ENCODE peak calls at places on chromosomes 6 and 20, in ten cellular contexts. T is AG09309, K is heart right ventricle, R is right atrium auricular region, W is pancreas, U is cardiac fibroblast, Y is sigmoid colon, A is RWPE1, J is progenitor cell of endocrine pancreas, F is A549. L is an unnamed sample.

GRCh38 chr20:35886537-35886936 is 67.8 kb downstream of the SCAND1 start:
- DNase-seq in T (no peak), K (peak; percentile 49), R (no peak), W (no peak), U (no peak), Y (no peak), A (no peak), J (no peak), F (no peak), L (no peak)

GRCh38 chr20:59221049-59221748 is 57.6 kb downstream of the ZNF831 start:
- DNase-seq in T (no peak), K (no peak), R (no peak), W (no peak), U (peak; percentile 9), Y (no peak), A (no peak), J (no peak), F (peak; percentile 27), L (no peak)

GRCh38 chr6:110815260-110816109 is at the start of gene CDK19:
- DNase-seq in T (peak; percentile 90), K (peak; percentile 97), R (peak; percentile 98), W (peak; percentile 97), U (peak; percentile 98), Y (peak; percentile 99), A (peak; percentile 98), J (peak; percentile 94), F (peak; percentile 98), L (peak; percentile 92)

GRCh38 chr20:1524004-1524403 is 32.8 kb upstream of the SIRPB2 start:
- DNase-seq in T (no peak), K (no peak), R (no peak), W (no peak), U (no peak), Y (no peak), A (no peak), J (no peak), F (no peak), L (no peak)

GRCh38 chr20:9388160-9388825 is 126.1 kb upstream of the LAMP5 start:
- DNase-seq in T (no peak), K (no peak), R (no peak), W (no peak), U (no peak), Y (no peak), A (no peak), J (no peak), F (no peak), L (no peak)

GRCh38 chr20:37071481-37071911 is 24.3 kb downstream of the RBL1 start:
- DNase-seq in T (peak; percentile 18), K (no peak), R (no peak), W (no peak), U (peak; percentile 28), Y (no peak), A (peak; percentile 63), J (no peak), F (no peak), L (no peak)

GRCh38 chr6:52306972-52307849 is 22.7 kb upstream of the MCM3 start:
- DNase-seq in T (no peak), K (no peak), R (no peak), W (peak; percentile 23), U (no peak), Y (no peak), A (no peak), J (no peak), F (no peak), L (no peak)

GRCh38 chr20:19427480-19427879 is 215.0 kb downstream of the SLC24A3 start:
- DNase-seq in T (no peak), K (peak; percentile 16), R (no peak), W (no peak), U (no peak), Y (no peak), A (no peak), J (no peak), F (no peak), L (no peak)

GRCh38 chr6:129923520-129923919 is 62.4 kb upstream of the TMEM244 start:
- DNase-seq in T (peak; percentile 55), K (no peak), R (no peak), W (no peak), U (peak; percentile 84), Y (no peak), A (no peak), J (no peak), F (no peak), L (no peak)

GRCh38 chr20:47713163-47713562 is 72.1 kb downstream of the SULF2 start:
- DNase-seq in T (no peak), K (no peak), R (no peak), W (no peak), U (no peak), Y (no peak), A (no peak), J (no peak), F (no peak), L (no peak)

GRCh38 chr20:32976746-32977145 is 27.5 kb downstream of the SUN5 start:
- DNase-seq in T (no peak), K (no peak), R (no peak), W (no peak), U (no peak), Y (no peak), A (no peak), J (no peak), F (no peak), L (no peak)

GRCh38 chr20:2385026-2385425 is 4.3 kb downstream of the TGM6 start:
- DNase-seq in T (no peak), K (no peak), R (no peak), W (no peak), U (no peak), Y (no peak), A (no peak), J (no peak), F (no peak), L (no peak)

GRCh38 chr6:79431469-79431868 is 105.8 kb downstream of the LCA5 start:
- DNase-seq in T (no peak), K (no peak), R (no peak), W (no peak), U (peak; percentile 10), Y (no peak), A (no peak), J (no peak), F (peak; percentile 14), L (no peak)
- TF ChIP-seq CTCF in T (peak; percentile 21), K (no peak), R (no peak), W (no peak), U (peak; percentile 24), Y (no peak), A (no peak), J (peak; percentile 54), F (no peak), L (peak; percentile 67)

GRCh38 chr6:35382015-35382414 is 39.7 kb downstream of the PPARD start:
- DNase-seq in T (no peak), K (no peak), R (no peak), W (no peak), U (no peak), Y (no peak), A (no peak), J (no peak), F (no peak), L (no peak)
- TF ChIP-seq CTCF in T (no peak), K (no peak), R (no peak), W (no peak), U (no peak), Y (no peak), A (no peak), J (no peak), F (no peak), L (no peak)

DNA sequence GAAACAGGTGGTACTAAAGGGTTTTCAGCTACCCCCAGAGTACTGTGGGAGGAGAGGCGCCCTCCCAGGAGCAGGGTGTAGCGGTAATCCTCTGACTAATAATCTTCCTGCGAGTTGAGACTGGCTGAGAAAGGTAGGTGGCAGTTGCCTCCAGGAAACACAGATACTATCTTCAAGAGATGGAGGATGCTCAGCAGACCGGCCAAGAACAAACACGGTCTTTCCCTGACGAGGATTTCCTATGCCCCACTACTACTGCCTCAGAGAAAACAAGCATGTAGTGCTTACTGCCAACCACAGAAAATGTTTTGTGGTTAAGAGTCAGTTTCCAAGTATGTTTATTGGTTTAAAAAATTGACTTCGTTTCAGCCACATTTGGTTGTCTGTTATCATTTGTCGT is 26.8 kb downstream of the C6orf89 start:
- DNase-seq in T (peak; percentile 89), K (no peak), R (no peak), W (no peak), U (peak; percentile 73), Y (no peak), A (peak; percentile 87), J (no peak), F (no peak), L (no peak)
- TF ChIP-seq CTCF in T (peak; percentile 14), K (no peak), R (no peak), W (no peak), U (no peak), Y (no peak), A (peak; percentile 20), J (no peak), F (no peak), L (no peak)

DNA sequence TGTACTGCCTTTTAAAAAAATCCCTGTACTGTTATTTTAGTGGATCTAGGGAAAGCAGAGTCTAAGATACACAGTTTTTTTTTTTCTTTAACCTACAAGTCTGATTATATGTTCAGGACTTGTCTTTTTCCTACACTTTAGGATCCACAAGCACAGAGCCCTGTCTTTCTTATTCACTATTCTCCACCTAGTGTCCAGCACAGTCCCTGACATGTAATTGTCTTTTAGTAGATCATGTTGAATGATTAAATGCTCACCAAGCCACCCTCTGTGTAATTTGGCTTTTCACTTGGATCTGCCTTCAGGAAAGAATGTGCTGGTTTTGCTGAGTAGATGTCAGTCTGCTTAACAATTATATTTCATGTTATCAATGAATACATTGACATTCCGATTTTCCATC is 35.8 kb upstream of the YWHAB start:
- DNase-seq in T (no peak), K (no peak), R (no peak), W (no peak), U (no peak), Y (no peak), A (peak; percentile 35), J (no peak), F (peak; percentile 26), L (no peak)
- TF ChIP-seq CTCF in T (no peak), K (no peak), R (no peak), W (no peak), U (no peak), Y (no peak), A (no peak), J (no peak), F (no peak), L (peak; percentile 18)

DNA sequence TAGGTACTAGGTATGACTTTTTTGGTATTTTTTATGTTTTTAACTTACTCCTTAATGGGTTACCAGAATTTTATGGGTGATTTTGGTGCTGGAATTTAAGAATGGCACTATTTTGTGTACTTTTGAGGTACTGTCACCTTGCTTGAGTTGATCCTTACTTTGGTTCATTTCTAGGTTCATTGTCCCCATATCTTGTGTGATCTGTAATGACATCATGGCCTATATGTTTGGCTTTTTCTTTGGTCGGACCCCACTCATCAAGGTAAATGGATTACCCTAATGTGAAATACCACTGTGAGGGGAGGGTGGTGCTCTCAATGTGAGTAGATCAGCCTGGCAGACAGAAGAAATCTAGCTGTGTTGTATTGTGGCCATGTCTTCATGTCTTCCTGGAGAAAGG is 57.9 kb downstream of the CDS2 start:
- DNase-seq in T (no peak), K (no peak), R (no peak), W (no peak), U (no peak), Y (no peak), A (no peak), J (no peak), F (no peak), L (no peak)
- TF ChIP-seq CTCF in T (no peak), K (no peak), R (no peak), W (no peak), U (no peak), Y (no peak), A (no peak), J (no peak), F (no peak), L (no peak)

GRCh38 chr6:10381133-10381829 is 33.6 kb downstream of the TFAP2A start:
- DNase-seq in T (no peak), K (no peak), R (no peak), W (no peak), U (no peak), Y (no peak), A (no peak), J (no peak), F (peak; percentile 27), L (no peak)
- TF ChIP-seq CTCF in T (no peak), K (no peak), R (no peak), W (no peak), U (no peak), Y (no peak), A (no peak), J (peak; percentile 41), F (no peak), L (peak; percentile 35)